ENCODE peak calls at places on chromosomes 1 and 21, in seven cellular contexts. X is GM23338, F is IMR-90, O is astrocyte, G is fibroblast of lung, U is neural progenitor cell, T is GM23248. Y is an unnamed sample.

GRCh38 chr21:34122047-34122446 is 48.7 kb downstream of the MRPS6 start:
- DNase-seq in X (no peak), F (no peak), O (no peak), G (no peak), U (no peak), T (no peak), Y (no peak)

GRCh38 chr1:110056776-110057175 is 13.7 kb downstream of the ALX3 start:
- DNase-seq in X (no peak), F (peak), O (peak), G (peak), U (no peak), T (peak), Y (no peak)

GRCh38 chr1:223077434-223077833 is 65.6 kb downstream of the TLR5 start:
- DNase-seq in X (peak), F (no peak), O (no peak), G (no peak), U (no peak), T (no peak), Y (no peak)

GRCh38 chr1:17397910-17398700 is 26.1 kb downstream of the PADI6 start:
- DNase-seq in X (no peak), F (no peak), O (no peak), G (no peak), U (no peak), T (no peak), Y (no peak)

GRCh38 chr1:39205781-39206464 is 1.4 kb downstream of the MACF1 start:
- DNase-seq in X (no peak), F (no peak), O (no peak), G (no peak), U (no peak), T (no peak), Y (no peak)

GRCh38 chr1:65881070-65881594 is 88.4 kb downstream of the PDE4B start:
- DNase-seq in X (no peak), F (peak), O (peak), G (no peak), U (peak), T (peak), Y (no peak)

GRCh38 chr1:102191723-102192122 is 195.0 kb upstream of the OLFM3 start:
- DNase-seq in X (peak), F (no peak), O (no peak), G (peak), U (peak), T (peak), Y (peak)

GRCh38 chr1:44377925-44378784 is 23.1 kb upstream of the ERI3 start:
- DNase-seq in X (peak), F (peak), O (peak), G (peak), U (peak), T (peak), Y (peak)

GRCh38 chr1:19495816-19496528 is 10.6 kb upstream of the CAPZB start:
- DNase-seq in X (no peak), F (peak), O (peak), G (peak), U (no peak), T (peak), Y (no peak)

GRCh38 chr1:234214129-234214910 is 158.9 kb upstream of the COA6 start:
- DNase-seq in X (peak), F (peak), O (peak), G (no peak), U (peak), T (peak), Y (no peak)
- H3K4me3 ChIP-seq in X (peak), F (peak), O (peak), G (peak), U (peak), T (peak), Y (no peak)

DNA sequence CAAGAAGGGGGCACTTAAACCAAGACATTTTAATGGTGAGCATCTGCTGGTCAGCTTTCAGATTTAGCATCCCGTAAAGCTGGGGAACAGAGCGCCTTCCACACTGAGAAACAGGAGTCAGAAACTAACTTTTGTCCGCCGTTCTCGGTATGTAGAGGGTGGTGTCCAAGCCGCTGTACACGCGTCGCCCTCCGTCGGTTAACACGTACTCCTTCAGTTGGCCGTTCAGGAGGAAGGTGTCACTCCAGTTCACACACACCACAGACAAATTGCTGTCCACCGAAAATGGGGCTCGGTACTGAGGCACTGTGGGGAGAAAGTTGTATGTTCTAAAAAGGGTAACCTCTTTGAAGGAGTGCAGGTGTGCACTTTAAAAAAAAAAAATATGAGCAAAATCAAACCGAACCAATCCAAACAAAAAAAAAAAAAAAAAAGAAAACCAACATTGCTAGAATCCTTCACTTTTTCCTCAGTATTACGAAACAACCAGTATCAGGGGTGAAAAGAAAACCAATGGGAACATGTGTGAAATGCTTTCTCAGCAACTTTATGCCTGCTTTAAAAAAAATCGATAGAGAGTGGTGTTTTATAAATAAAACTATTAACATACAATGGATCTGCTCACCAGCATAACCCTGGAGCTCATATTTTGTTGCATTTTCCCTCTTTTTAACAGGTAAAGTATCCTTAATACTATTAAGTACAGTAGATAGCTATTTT is 73.5 kb downstream of the KCTD3 start:
- DNase-seq in X (no peak), F (no peak), O (no peak), G (no peak), U (no peak), T (no peak), Y (no peak)
- H2AFZ ChIP-seq in X (peak), F (no peak), O (no peak), G (no peak), U (no peak), T (no peak), Y (no peak)

DNA sequence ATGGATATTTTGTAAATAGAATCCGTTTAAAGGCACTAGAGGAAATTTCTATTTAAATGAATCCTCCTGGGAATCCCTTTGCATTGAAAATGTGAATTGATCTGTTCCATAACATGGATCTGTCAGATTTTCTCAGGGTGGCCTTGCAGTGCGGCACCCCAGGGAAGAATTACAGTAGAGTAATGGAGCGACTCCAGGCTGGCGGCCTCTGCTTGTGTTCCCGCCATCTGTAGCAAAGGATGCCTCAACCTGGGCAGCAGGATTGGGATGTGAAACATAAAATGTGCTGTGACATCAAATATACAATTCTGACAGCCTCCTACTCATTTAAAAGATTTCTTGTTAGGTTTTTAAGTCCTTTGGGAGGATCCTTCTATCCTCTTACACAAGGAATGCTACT is 115.9 kb downstream of the RHOU start:
- DNase-seq in X (no peak), F (no peak), O (no peak), G (no peak), U (no peak), T (no peak), Y (no peak)
- H3K4me3 ChIP-seq in X (no peak), F (no peak), O (no peak), G (no peak), U (no peak), T (no peak), Y (no peak)

DNA sequence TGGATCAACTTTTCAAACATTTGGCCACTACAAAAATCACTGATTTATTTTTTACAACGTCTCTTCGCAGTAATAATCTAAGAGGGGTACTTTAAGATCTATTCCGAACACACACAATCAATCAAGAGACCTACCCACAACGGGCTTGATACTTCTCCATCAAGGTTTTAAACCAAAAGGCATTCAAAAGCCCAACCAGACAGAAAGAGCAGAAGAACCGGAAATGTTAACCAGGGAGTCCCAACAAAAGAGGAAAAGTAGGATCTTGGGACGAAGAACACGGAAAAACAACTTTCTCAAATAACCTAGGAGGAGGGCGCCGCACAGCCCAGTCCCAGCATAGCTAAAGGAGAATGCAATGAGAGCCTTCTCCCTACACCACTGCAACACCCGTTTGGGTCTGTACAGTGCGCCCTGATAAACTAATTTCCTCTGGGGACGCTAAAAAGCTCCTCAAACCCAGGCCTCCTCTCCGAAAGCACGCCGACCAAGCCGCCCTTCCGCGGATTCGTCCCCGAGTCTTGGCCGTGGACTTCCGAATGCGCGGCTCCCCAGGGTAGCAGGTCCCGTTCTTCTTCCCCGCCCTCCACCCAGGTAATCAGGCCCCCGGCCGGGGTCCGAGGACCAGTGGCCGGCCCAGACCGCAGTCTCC is 623 bp downstream of the RPL22 start:
- DNase-seq in X (no peak), F (no peak), O (no peak), G (no peak), U (no peak), T (peak), Y (peak)
- H2AFZ ChIP-seq in X (no peak), F (peak), O (peak), G (no peak), U (no peak), T (peak), Y (no peak)

GRCh38 chr1:42462828-42463763 is at the start of gene CCDC30:
- DNase-seq in X (peak), F (peak), O (peak), G (peak), U (peak), T (peak), Y (peak)

GRCh38 chr1:42469727-42470126 is 6.6 kb downstream of the CCDC30 start:
- DNase-seq in X (no peak), F (no peak), O (no peak), G (no peak), U (no peak), T (no peak), Y (no peak)

GRCh38 chr1:42466030-42466429 is 2.9 kb downstream of the CCDC30 start:
- DNase-seq in X (no peak), F (no peak), O (no peak), G (no peak), U (no peak), T (no peak), Y (no peak)

DNA sequence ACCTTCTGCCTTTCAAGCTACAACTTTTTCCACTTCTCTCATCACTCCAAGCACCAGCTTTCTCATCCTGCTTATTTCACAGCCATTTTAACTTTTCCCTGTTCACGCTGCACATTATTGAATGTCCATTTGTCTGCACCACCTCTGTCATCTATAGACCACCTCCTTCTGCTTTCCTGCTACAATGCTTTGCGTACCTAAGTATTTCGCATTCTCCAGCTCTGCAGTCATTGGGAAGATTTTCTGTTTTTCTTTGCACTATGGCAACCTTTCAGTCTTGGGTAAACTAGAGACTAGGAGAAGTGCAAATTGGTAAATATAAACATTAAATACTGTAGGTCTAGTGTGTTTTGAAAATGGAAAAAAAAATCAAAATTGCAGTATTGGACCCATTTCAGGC is 820 bp downstream of the CCDC30 start:
- DNase-seq in X (no peak), F (no peak), O (no peak), G (no peak), U (no peak), T (peak), Y (no peak)
- H3K4me3 ChIP-seq in X (peak), F (no peak), O (peak), G (peak), U (peak), T (peak), Y (no peak)

GRCh38 chr21:44076316-44076715 is 30.9 kb upstream of the PWP2 start:
- DNase-seq in X (no peak), F (no peak), O (no peak), G (no peak), U (no peak), T (no peak), Y (no peak)
- H2AFZ ChIP-seq in X (no peak), F (no peak), O (no peak), G (no peak), U (no peak), T (no peak), Y (no peak)

GRCh38 chr1:10905841-10906655 is 106.4 kb upstream of the TARDBP start:
- DNase-seq in X (no peak), F (no peak), O (no peak), G (no peak), U (no peak), T (no peak), Y (no peak)
- H3K4me3 ChIP-seq in X (no peak), F (no peak), O (no peak), G (no peak), U (no peak), T (no peak), Y (no peak)

DNA sequence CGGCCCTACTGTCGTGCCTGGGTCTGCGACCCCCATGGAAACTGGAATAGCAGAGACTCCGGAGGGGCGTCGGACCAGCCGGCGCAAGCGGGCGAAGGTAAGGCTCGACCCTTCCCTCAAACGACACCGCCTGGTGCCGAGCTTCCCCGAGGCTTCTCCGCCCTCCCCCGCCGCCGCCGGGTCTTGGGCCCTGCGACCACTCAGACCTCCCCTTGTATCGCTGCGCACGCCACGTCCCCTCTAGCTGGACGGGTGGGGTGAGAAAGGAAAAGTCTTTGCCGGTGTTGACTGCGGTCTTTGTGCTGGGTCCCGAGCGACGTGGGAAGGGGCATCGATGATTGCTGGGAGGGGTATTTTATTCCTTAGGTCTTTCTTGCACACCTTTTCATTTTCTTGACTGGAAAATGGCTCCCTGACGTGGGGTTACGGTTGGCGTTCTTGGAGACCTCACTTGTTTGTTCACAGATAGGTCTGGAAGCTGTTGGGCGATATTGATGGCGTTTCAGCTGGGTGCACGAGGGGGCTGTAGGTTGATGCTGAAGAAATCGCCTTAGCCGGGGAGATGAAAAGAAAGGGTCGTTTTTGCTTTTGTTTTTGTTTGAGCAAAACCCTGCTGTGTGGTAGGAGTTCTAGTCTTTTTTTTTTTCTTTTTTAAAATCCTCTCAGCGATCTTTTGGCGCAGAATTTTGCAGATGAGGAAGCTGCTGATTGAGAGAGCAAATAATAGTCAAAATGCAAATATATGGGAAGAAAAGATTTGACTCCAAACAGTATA is 770 bp downstream of the KDM1A start:
- DNase-seq in X (peak), F (peak), O (no peak), G (peak), U (peak), T (peak), Y (peak)
- H2AFZ ChIP-seq in X (peak), F (peak), O (peak), G (peak), U (no peak), T (peak), Y (peak)

GRCh38 chr1:212856755-212857154 is 1.3 kb upstream of the FLVCR1 start:
- DNase-seq in X (peak), F (no peak), O (no peak), G (no peak), U (no peak), T (no peak), Y (no peak)
- H3K4me3 ChIP-seq in X (peak), F (no peak), O (peak), G (peak), U (peak), T (peak), Y (peak)

DNA sequence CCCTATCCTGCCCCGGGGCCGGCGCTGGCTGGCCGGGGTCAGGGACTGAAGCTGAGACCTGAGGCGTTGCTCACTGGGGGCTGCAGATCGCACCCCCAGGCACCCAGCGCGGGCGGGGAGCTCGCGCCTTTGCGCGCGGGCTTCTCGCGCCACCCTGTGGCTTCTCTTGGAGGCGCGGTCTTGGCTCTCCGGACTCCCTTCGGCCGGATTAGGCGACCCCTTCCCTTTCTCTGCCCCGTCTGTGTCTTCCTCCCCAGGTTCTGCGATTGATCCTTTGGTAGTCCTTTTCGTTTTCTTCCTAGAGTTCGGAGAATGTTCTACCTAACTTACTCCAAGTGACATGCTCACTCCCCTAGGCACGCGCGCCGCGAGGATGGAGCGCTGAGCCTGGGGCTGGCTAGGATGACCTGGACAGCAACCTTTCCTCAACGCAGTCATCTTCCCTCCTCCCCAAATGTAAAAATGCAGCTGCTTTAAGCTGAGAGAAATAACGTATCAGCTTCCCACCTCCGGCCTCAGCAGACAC is 489 bp upstream of the NTRK1 start:
- DNase-seq in X (peak), F (peak), O (peak), G (peak), U (peak), T (peak), Y (peak)
- H2AFZ ChIP-seq in X (peak), F (peak), O (peak), G (no peak), U (peak), T (peak), Y (no peak)